ENCODE peak calls at places on chromosomes 11 and 22, in six cellular contexts. Q is neuronal stem cell, M is H1, C is IMR-90, Y is H9, Z is mesenchymal stem cell. D is an unnamed sample.

GRCh38 chr11:31806944-31807790 is 4.0 kb downstream of the PAX6 start:
- DNase-seq in M (peak; percentile 52), Y (no peak), Z (no peak), C (no peak), Q (no peak), D (no peak)

GRCh38 chr11:70255717-70256116 is 14.8 kb upstream of the PPFIA1 start:
- DNase-seq in M (no peak), Z (no peak), C (no peak), Q (no peak), Y (no peak), D (no peak)

GRCh38 chr22:46914481-46914880 is 152.0 kb downstream of the TBC1D22A start:
- DNase-seq in C (no peak), Y (no peak), Q (no peak), Z (no peak), M (peak; percentile 7), D (no peak)

GRCh38 chr11:69362315-69362714 is 68.4 kb downstream of the MYEOV start:
- DNase-seq in Y (peak; percentile 24), C (no peak), Z (no peak), M (peak; percentile 33), Q (no peak), D (no peak)

GRCh38 chr11:2380396-2380795 is 3.3 kb downstream of the CD81 start:
- DNase-seq in Q (no peak), Z (no peak), Y (no peak), M (no peak), C (no peak), D (no peak)

GRCh38 chr11:20049231-20049630 is 111.0 kb downstream of the DBX1 start:
- DNase-seq in Q (no peak), Y (no peak), Z (no peak), M (no peak), C (no peak), D (no peak)

GRCh38 chr22:35098921-35099320 is 33.0 kb downstream of the ISX start:
- DNase-seq in Y (no peak), Q (no peak), C (no peak), Z (no peak), M (no peak), D (peak; percentile 81)

GRCh38 chr11:66432597-66432996 is 6.1 kb downstream of the MRPL11 start:
- DNase-seq in Q (no peak), Z (no peak), Y (no peak), C (no peak), M (no peak), D (no peak)

GRCh38 chr22:30457964-30458363 is 13.9 kb downstream of the SEC14L3 start:
- DNase-seq in Z (no peak), Q (no peak), M (no peak), Y (no peak), C (peak; percentile 38), D (no peak)

GRCh38 chr22:36258750-36259619 is 6.1 kb downstream of the APOL1 start:
- DNase-seq in Z (peak; percentile 61), Q (peak; percentile 74), M (peak; percentile 56), C (peak; percentile 64), Y (peak; percentile 76), D (no peak)

GRCh38 chr11:78163828-78164227 is 24.4 kb upstream of the ALG8 start:
- DNase-seq in Y (no peak), Q (no peak), Z (no peak), M (no peak), C (no peak), D (no peak)

GRCh38 chr11:75654314-75654713 is 14.5 kb downstream of the MAP6 start:
- DNase-seq in Q (no peak), M (no peak), C (peak; percentile 84), Z (no peak), Y (no peak), D (peak; percentile 65)

GRCh38 chr22:26461188-26461810 is 22.3 kb downstream of the HPS4 start:
- DNase-seq in Y (peak; percentile 87), C (peak; percentile 28), Q (peak; percentile 63), Z (peak; percentile 55), M (peak; percentile 90), D (peak; percentile 46)

GRCh38 chr11:130644187-130644586 is 195.7 kb downstream of the ADAMTS15 start:
- DNase-seq in M (no peak), Q (no peak), C (no peak), Y (peak; percentile 80), Z (no peak), D (peak; percentile 57)

GRCh38 chr11:6673523-6673922 is 9.6 kb downstream of the MRPL17 start:
- DNase-seq in M (no peak), C (no peak), Z (no peak), Y (no peak), Q (no peak), D (no peak)

GRCh38 chr11:118277312-118277711 is 13.2 kb upstream of the MPZL2 start:
- DNase-seq in Q (no peak), M (no peak), C (peak; percentile 36), Z (no peak), Y (no peak), D (peak; percentile 39)

GRCh38 chr22:45478108-45478771 is 24.4 kb upstream of the FBLN1 start:
- DNase-seq in Q (no peak), Z (peak; percentile 84), M (no peak), C (peak; percentile 96), Y (no peak), D (peak; percentile 67)

GRCh38 chr22:44281706-44282637 is 30.8 kb downstream of the SHISAL1 start:
- DNase-seq in Z (no peak), C (no peak), M (no peak), Y (no peak), Q (no peak), D (no peak)

GRCh38 chr11:116793476-116794096 is 1.9 kb upstream of the APOA5 start:
- DNase-seq in C (peak; percentile 16), M (no peak), Z (no peak), Q (no peak), Y (no peak), D (no peak)

GRCh38 chr11:111696556-111696955 is 69.6 kb downstream of the PPP2R1B start:
- DNase-seq in Y (no peak), Z (peak; percentile 18), C (peak; percentile 80), Q (no peak), M (no peak), D (no peak)

GRCh38 chr11:34252015-34252414 is 105.8 kb downstream of the ABTB2 start:
- DNase-seq in Z (no peak), Q (no peak), Y (no peak), C (no peak), M (no peak), D (no peak)

GRCh38 chr22:48918585-48919186 is 909.0 kb downstream of the BRD1 start:
- DNase-seq in M (peak; percentile 33), Y (peak; percentile 12), Q (no peak), C (no peak), Z (no peak), D (no peak)

GRCh38 chr11:1036303-1036923 is at the start of gene MUC6:
- DNase-seq in M (no peak), Y (no peak), Q (no peak), C (no peak), Z (no peak), D (no peak)

GRCh38 chr11:33689089-33689488 is 11.5 kb downstream of the C11orf91 start:
- DNase-seq in Y (no peak), Z (no peak), C (no peak), M (no peak), Q (no peak), D (no peak)

GRCh38 chr11:72397333-72397732 is 37.0 kb downstream of the CLPB start:
- DNase-seq in C (no peak), Q (no peak), Z (no peak), Y (no peak), M (no peak), D (no peak)
- H4K91ac ChIP-seq in C (no peak overlapping the region), Q (no peak overlapping the region), Z (no peak overlapping the region), Y (no peak overlapping the region), M (no peak overlapping the region), D (no peak overlapping the region)

DNA sequence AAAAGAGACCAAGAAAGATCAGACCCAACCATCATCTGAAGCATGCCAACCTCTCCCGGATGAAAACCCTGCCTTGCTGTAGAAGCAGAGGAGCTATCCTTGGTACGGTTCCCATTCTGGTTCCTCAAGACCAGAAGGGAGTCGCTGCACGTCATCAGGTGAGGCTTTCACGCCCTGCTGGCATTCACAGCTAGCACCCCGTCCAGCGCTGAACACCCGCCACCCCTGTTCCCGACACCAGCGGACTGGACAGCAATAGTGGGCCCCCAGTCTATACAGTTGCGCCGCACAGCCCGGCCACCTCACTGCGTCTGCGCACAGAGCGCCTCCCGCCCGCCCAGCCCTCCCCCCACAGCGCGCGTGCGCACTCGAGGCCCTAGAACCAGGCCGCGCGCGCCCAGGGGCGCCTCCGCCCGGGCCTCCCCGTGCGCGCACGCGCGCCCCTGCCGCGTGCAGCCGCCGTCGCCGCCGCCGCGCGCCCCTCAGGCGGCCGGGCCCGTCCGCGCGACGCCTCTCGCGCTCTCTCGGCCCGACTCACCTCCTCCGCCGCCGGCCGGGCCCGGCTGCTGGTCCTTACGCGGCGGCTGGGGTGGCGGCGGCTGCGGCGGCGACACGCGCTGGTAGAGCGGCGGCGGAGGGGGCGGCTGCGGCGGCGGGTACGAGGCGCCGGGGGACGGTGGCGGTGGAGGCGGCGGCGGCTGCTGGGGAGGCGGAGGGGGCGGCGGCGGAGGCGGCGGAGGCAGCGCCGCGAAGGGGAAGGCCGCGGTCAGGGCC is 706 bp downstream of the SF1 start:
- DNase-seq in C (peak; percentile 75), Y (peak; percentile 72), M (peak; percentile 80), Q (peak; percentile 80), Z (peak; percentile 84), D (peak; percentile 88)
- H3K23ac ChIP-seq in C (peak overlapping the region; percentile 67), Y (no peak overlapping the region), M (no peak overlapping the region), Q (peak overlapping the region; percentile 59), Z (no peak overlapping the region), D (no peak overlapping the region)

DNA sequence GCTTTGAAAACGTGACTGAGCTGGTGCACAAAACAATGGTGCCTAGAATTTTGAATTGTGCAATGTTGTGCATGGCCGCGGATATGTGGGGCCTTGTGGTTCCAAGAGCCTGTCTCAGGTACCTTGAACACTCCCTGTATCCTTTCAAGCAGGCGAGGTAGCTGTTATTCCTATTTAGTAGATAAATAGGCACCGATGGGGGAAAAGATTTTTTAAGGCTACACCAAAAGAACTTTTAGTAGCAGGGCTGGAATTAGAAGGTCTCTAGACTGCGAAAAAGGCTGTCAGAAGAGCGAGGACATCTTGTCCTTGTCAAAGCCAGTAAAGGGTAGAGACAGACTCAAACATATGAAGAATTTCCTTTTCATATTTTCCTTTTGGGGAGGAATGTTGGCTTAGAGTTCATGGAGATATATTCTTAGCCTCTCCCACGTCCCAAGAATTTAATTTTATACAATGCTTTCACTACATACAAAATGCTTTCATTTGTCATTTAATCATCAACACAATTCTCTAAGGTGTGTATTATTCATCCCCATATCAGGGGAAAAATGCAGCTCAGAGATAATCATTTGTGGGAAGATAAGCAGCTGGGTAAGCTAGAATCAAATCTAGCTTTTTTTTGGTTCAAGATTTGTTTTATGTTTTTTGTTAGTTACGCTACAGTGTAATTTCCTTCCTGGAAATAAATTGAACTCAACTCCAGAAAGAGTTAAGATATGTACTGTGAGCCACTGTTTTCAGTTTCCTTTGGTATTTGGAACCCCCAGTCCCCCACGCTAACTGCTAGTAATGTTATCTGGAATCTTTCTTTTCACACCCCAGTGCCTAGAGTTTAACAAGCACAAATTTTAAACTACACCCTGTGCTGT is 1.7 kb upstream of the HSPA8 start:
- DNase-seq in Q (no peak), C (peak; percentile 59), M (no peak), Y (no peak), Z (peak; percentile 78), D (no peak)
- H2BK5ac ChIP-seq in Q (no peak overlapping the region), C (peak overlapping the region; percentile 97), M (peak overlapping the region; percentile 95), Y (peak overlapping the region; percentile 24), Z (peak overlapping the region; percentile 100), D (no peak overlapping the region)

DNA sequence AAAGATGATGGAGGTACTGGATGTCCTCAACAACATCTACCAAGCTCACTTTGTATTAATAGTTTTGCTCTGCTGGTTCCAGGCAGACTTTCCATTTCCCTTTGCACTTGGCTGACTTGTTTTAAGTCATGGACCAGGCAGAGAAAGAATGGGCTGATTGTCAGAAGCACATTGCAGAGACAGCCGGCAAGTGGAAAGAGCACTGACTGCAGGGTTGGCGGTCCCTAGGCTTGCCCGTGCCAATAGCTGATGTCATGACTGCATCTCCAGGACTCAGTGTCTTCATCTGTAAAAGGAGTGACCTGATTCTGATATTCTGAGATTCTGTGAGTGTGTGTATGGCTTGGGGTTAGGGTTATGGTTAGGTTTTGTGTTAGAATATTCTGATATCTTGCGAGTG is 20.9 kb upstream of the NNMT start:
- DNase-seq in Y (no peak), Z (no peak), Q (no peak), C (no peak), M (peak; percentile 19), D (no peak)
- H4K91ac ChIP-seq in Y (no peak overlapping the region), Z (no peak overlapping the region), Q (no peak overlapping the region), C (no peak overlapping the region), M (no peak overlapping the region), D (no peak overlapping the region)

D was measured in trophoblast cell.